ENCODE peak calls at places on chromosomes 6 and 20, in four cellular contexts. X, B, E and U are unnamed samples.

GRCh38 chr6:149025061-149025460 is 278.2 kb downstream of the UST start:
- DNase-seq in X (no peak), B (no peak), E (no peak), U (no peak)

GRCh38 chr6:134186355-134186754 is 131.6 kb downstream of the SGK1 start:
- DNase-seq in X (no peak), B (peak), E (no peak), U (no peak)

GRCh38 chr20:32524871-32525501 is 60.1 kb downstream of the NOL4L start:
- DNase-seq in X (no peak), B (no peak), E (no peak), U (peak)

GRCh38 chr6:111746983-111747773 is 126.1 kb downstream of the FYN start:
- DNase-seq in X (no peak), B (no peak), E (no peak), U (no peak)

GRCh38 chr6:75414445-75415021 is 79.1 kb downstream of the FILIP1 start:
- DNase-seq in X (no peak), B (no peak), E (no peak), U (no peak)

GRCh38 chr6:106702451-106703110 is 73.2 kb downstream of the QRSL1 start:
- DNase-seq in X (no peak), B (no peak), E (no peak), U (no peak)

GRCh38 chr6:56851541-56852248 is 103.2 kb upstream of the BEND6 start:
- DNase-seq in X (peak), B (no peak), E (no peak), U (no peak)

GRCh38 chr6:129498950-129499870 is 210.8 kb downstream of the ARHGAP18 start:
- DNase-seq in X (peak), B (no peak), E (peak), U (peak)

GRCh38 chr6:31737315-31738047 is 1.2 kb upstream of the CLIC1 start:
- DNase-seq in X (peak), B (no peak), E (no peak), U (no peak)

GRCh38 chr6:108559884-108560462 is 744 bp upstream of the FOXO3 start:
- DNase-seq in X (peak), B (peak), E (peak), U (peak)

GRCh38 chr20:3930265-3931206 is 41.3 kb downstream of the PANK2 start:
- DNase-seq in X (no peak), B (no peak), E (peak), U (no peak)

GRCh38 chr6:25499851-25500250 is 152.2 kb upstream of the SCGN start:
- DNase-seq in X (no peak), B (no peak), E (no peak), U (no peak)

GRCh38 chr20:11214281-11214680 is 540.5 kb upstream of the JAG1 start:
- DNase-seq in X (no peak), B (no peak), E (no peak), U (no peak)

GRCh38 chr6:25750911-25751310 is 3.6 kb upstream of the SLC17A4 start:
- DNase-seq in X (no peak), B (no peak), E (no peak), U (no peak)

GRCh38 chr6:4610256-4610655 is 165.9 kb upstream of the CDYL start:
- DNase-seq in X (no peak), B (no peak), E (no peak), U (peak)

GRCh38 chr6:81171991-81172740 is 580.3 kb downstream of the TENT5A start:
- DNase-seq in X (no peak), B (no peak), E (no peak), U (peak)

GRCh38 chr6:6251555-6252280 is 68.7 kb downstream of the F13A1 start:
- DNase-seq in X (no peak), B (no peak), E (no peak), U (no peak)

GRCh38 chr6:2616796-2617195 is 133.9 kb downstream of the MYLK4 start:
- DNase-seq in X (no peak), B (no peak), E (no peak), U (no peak)

GRCh38 chr6:127592964-127593363 is 16.0 kb downstream of the C6orf58 start:
- DNase-seq in X (no peak), B (no peak), E (no peak), U (no peak)

GRCh38 chr6:151999194-151999593 is 191.7 kb downstream of the ESR1 start:
- DNase-seq in X (no peak), B (no peak), E (no peak), U (no peak)

GRCh38 chr6:166904101-166904746 is 52.1 kb downstream of the RNASET2 start:
- DNase-seq in X (no peak), B (peak), E (no peak), U (no peak)

GRCh38 chr20:16018881-16019280 is 554.4 kb downstream of the KIF16B start:
- DNase-seq in X (no peak), B (no peak), E (no peak), U (no peak)

GRCh38 chr6:50128420-50129005 is 78.8 kb upstream of the DEFB112 start:
- DNase-seq in X (peak), B (no peak), E (peak), U (no peak)

GRCh38 chr20:44271915-44272663 is 25.0 kb downstream of the GDAP1L1 start:
- DNase-seq in X (no peak), B (no peak), E (peak), U (no peak)

GRCh38 chr20:44273231-44274215 is 26.4 kb downstream of the GDAP1L1 start:
- DNase-seq in X (no peak), B (no peak), E (no peak), U (no peak)

GRCh38 chr20:44279228-44279627 is 31.8 kb downstream of the FITM2 start:
- DNase-seq in X (peak), B (no peak), E (no peak), U (no peak)

GRCh38 chr20:44268802-44269201 is 21.7 kb downstream of the GDAP1L1 start:
- DNase-seq in X (no peak), B (no peak), E (no peak), U (no peak)

DNA sequence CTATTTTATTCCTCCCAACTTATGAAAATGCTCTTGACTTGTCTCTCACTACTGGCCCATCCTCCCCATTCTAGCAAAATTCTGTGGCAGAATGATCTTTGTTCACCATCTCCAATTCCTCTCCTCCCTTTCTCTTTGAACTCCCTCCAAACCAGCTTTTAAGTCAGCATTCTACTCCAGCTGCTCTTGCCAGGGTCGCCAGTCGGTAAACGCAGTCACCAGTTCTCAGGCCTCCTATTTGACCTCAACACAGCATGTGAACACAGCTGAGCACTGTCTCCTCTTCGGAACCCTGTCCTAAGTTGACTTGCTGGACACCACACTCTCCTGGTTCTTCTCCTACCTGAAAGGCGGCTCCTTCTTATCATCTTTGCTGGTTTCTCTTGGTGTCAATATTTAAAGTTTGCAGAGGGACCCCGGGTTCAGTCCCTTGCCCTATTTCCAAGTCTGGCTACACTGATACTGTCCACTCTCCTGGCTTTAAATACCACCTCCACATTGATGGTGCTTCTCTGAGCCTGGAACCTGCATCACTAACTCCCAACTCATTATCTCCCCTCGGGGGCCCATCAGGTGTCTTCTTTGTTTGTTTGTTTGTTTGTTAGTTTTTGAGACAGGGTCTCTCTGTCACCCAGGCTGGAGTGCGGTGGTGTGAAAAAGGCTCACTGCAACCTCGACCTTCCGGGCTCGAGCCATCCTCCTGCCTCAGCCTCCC is 27.4 kb downstream of the GDAP1L1 start:
- DNase-seq in X (no peak), B (no peak), E (no peak), U (no peak)
- TF ChIP-seq EP300 in X (no peak), B (no peak), E (no peak), U (no peak)

DNA sequence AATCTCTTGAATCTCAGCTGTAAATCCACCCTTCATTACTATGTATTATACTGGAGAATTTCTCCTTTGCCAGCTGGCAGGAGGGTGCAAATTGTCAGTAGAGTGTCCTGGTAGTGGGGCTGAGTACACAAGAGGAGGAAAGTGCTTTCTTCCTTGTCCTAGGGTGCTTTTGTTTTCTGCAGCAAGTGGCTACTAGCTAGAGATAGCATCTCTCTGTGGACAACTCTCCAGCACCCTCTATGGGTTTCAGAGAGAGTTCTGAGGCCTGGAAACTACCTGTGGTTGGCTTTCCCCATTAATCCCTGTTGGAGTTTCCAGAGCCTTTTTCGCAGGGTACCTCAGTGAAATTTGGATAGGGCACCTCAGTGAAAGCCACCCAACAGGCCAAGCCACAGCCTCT is 422.5 kb upstream of the RGS17 start:
- DNase-seq in X (peak), B (no peak), E (no peak), U (no peak)
- TF ChIP-seq CTCF in X (no peak), B (no peak), E (no peak), U (no peak)

GRCh38 chr6:131776986-131777385 is 30.8 kb upstream of the ENPP1 start:
- DNase-seq in X (no peak), B (no peak), E (no peak), U (no peak)
- TF ChIP-seq EP300 in X (no peak), B (no peak), E (no peak), U (no peak)

DNA sequence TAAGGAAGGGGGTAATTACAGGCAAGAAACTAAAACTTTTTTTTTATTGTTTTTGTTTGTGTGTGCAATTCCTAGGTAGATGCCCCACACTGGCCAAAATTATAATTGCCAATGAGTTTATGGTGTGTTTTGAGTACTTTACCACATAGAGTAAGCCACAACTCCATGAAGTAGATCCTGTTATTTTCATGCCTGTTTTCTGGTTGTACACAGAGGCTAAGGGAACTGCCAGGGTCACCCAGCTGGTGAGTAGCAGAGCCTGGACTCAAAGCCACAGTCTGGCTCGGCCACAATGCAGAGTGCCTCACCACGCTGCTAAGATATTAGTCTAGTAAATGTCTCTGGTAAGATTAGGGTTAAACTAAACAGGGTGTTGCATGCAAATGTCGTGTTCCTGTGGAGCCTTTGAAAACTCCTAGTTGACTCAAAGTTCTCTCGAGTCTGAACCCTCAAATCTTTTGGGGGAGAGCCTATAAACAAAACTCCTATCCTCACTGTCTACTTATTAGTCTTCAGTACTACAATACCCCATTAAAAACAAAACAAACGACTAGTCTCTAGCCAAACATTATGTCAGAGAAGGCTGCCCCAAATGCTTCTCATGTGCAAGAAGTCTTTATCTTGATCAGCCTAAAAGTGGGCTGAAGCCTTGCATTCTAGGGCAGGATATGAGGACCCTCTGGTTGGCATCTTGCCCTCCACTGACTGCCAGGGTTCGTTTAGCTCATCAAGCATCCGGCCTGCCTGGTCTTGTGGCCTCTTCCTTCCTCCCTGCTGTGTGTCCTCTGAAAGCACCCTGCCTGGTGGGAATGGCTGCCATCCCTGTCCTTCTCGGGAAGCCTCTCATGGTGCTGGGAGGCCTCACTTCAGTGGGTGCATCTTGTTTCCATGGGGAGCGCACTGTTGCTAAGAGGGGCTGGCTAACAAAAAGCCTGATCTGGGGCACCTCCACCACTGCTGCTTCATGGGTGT is 4.2 kb downstream of the DUSP22 start:
- DNase-seq in X (no peak), B (peak), E (no peak), U (no peak)
- TF ChIP-seq CTCF in X (no peak), B (no peak), E (no peak), U (no peak)

DNA sequence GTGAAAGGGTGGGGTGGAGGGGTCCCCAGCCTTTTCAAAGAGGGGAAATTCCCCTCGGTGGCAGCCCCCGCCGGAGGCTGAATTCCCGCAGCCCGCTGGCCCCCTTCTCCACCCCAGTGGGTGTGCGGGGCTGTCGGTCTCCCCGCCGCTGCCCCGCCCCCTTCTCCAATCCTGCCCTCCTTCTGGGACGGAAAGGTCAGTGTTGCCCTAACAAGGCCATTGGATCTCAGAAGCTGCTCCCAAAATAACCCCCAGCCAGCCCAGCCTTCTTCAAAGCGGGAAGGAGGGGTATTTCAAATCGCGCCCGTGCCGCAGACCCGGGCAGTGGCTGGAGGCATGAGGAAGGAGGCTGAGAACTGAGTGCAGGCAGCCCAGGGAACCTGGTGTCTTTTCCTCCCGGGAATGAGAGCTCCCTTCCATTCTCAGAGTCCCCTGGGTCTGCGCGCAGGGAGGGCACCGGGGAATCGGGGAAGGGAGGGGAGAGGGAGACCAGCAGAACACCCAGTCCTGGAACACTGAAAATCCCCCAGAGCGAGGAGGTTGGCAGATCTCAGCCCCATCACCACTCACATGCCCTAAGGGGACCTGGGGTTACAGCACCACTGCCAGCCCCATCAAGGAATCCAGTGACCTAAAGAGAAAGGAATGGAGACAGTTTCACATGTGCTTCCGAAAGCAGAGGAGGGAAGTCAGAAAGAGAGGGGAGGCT is at the start of gene JPH2:
- DNase-seq in X (peak), B (peak), E (no peak), U (no peak)
- TF ChIP-seq EP300 in X (no peak), B (peak), E (no peak), U (no peak)

DNA sequence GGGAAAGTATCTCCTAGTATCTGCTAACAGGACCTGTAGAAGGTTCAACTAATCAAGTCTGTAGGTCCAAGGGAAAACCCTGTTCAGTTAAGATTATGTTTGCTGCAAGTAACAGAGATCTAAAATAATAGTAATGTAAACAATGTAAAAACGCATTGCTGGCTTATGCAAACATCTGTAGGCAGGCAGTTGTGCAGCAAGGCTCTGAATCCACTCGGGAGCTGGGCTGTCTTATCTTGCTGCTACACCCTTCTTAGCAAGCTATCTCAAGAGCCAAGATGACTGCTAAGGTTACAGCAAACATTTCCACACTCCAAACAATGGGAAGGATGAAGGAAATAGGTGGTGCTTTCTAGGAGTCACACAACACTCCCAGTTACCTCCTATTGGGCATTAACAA is 397.3 kb upstream of the NRSN1 start:
- DNase-seq in X (no peak), B (no peak), E (no peak), U (no peak)
- TF ChIP-seq CTCF in X (no peak), B (no peak), E (no peak), U (no peak)

GRCh38 chr6:12290490-12290820 is 294 bp downstream of the EDN1 start:
- DNase-seq in X (no peak), B (no peak), E (no peak), U (no peak)

GRCh38 chr6:12291083-12291784 is 1.1 kb downstream of the EDN1 start:
- DNase-seq in X (peak), B (no peak), E (no peak), U (no peak)

GRCh38 chr6:12288211-12288618 is 1.9 kb upstream of the EDN1 start:
- DNase-seq in X (peak), B (no peak), E (no peak), U (no peak)

GRCh38 chr6:12288844-12289654 is 1.1 kb upstream of the EDN1 start:
- DNase-seq in X (peak), B (no peak), E (peak), U (peak)

GRCh38 chr6:12289655-12290489 is at the start of gene EDN1:
- DNase-seq in X (peak), B (no peak), E (peak), U (peak)
- TF ChIP-seq EP300 in X (no peak), B (no peak), E (no peak), U (no peak)